ENCODE peak calls at places on chromosomes 7 and 10, in six cellular contexts. Q is lung; J is naive thymus-derived CD4-positive, alpha-beta T cell; X is WERI-Rb-1; U is pancreas; L is CD4-positive, alpha-beta T cell. R is an unnamed sample.

GRCh38 chr10:124990671-124991625 is 49.0 kb downstream of the ZRANB1 start:
- DNase-seq in Q (peak; percentile 23), J (no peak), X (no peak), U (no peak), L (no peak), R (no peak)

GRCh38 chr10:75599875-75600648 is 168.6 kb downstream of the LRMDA start:
- DNase-seq in Q (no peak), J (no peak), X (no peak), U (no peak), L (no peak), R (no peak)

GRCh38 chr10:110141185-110141584 is 66.2 kb upstream of the MXI1 start:
- DNase-seq in Q (no peak), J (no peak), X (no peak), U (no peak), L (no peak), R (no peak)

GRCh38 chr10:101075775-101076174 is 14.0 kb downstream of the KAZALD1 start:
- DNase-seq in Q (no peak), J (no peak), X (no peak), U (no peak), L (no peak), R (no peak)

GRCh38 chr7:131122394-131122793 is 205.3 kb upstream of the MKLN1 start:
- DNase-seq in Q (no peak), J (no peak), X (no peak), U (no peak), L (no peak), R (no peak)

GRCh38 chr7:22635349-22635748 is 91.7 kb upstream of the IL6 start:
- DNase-seq in Q (no peak), J (no peak), X (no peak), U (no peak), L (no peak), R (no peak)

GRCh38 chr7:130995252-130996081 is 261.5 kb upstream of the KLF14 start:
- DNase-seq in Q (no peak), J (no peak), X (no peak), U (peak; percentile 50), L (no peak), R (no peak)

GRCh38 chr10:85642421-85643170 is 724.0 kb downstream of the GRID1 start:
- DNase-seq in Q (no peak), J (no peak), X (no peak), U (no peak), L (no peak), R (peak; percentile 69)

GRCh38 chr10:114320249-114321116 is 81.4 kb downstream of the VWA2 start:
- DNase-seq in Q (no peak), J (no peak), X (no peak), U (no peak), L (no peak), R (peak; percentile 69)

GRCh38 chr10:104492349-104492940 is 138.8 kb downstream of the CFAP58 start:
- DNase-seq in Q (no peak), J (no peak), X (no peak), U (no peak), L (no peak), R (peak; percentile 30)

GRCh38 chr10:34507217-34507616 is 307.9 kb downstream of the PARD3 start:
- DNase-seq in Q (no peak), J (no peak), X (no peak), U (no peak), L (no peak), R (no peak)

GRCh38 chr7:157590526-157590925 is 253.7 kb downstream of the DNAJB6 start:
- DNase-seq in Q (no peak), J (no peak), X (no peak), U (no peak), L (no peak), R (no peak)

GRCh38 chr10:21572578-21572977 is 38.5 kb downstream of the MLLT10 start:
- DNase-seq in Q (no peak), J (no peak), X (no peak), U (no peak), L (no peak), R (peak; percentile 42)

GRCh38 chr7:96402913-96403312 is 81.0 kb upstream of the SLC25A13 start:
- DNase-seq in Q (no peak), J (no peak), X (no peak), U (no peak), L (no peak), R (no peak)

GRCh38 chr7:142461437-142461836 is 203.6 kb upstream of the PRSS58 start:
- DNase-seq in Q (no peak), J (no peak), X (no peak), U (no peak), L (no peak), R (peak; percentile 98)

GRCh38 chr10:1488970-1489548 is 248.3 kb downstream of the ADARB2 start:
- DNase-seq in Q (no peak), J (no peak), X (no peak), U (no peak), L (no peak), R (no peak)

GRCh38 chr10:116692225-116692624 is 50.1 kb downstream of the HSPA12A start:
- DNase-seq in Q (no peak), J (no peak), X (no peak), U (no peak), L (no peak), R (no peak)

GRCh38 chr10:79066460-79067240 is 2.1 kb upstream of the ZMIZ1 start:
- DNase-seq in Q (no peak), J (peak; percentile 15), X (peak; percentile 84), U (peak; percentile 26), L (no peak), R (no peak)

DNA sequence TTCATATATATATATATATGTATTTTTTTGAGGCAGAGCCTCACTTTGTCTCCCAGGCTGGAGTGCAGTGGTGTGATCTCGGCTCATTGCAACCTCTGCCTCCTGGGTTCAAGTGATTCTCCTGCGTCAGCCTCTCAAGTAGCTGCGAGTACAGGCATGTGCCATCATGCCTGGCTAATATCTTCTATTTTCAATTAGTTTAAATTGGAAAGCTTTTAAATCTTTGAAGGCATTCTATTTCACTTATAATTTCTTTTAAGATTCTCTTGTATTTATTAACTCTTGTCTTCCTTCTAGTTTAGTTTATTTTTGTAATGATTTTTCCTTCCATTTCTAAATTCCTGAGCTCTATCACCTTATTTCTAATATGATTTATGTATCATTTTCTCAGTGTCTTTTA is 71.2 kb downstream of the TPST1 start:
- DNase-seq in Q (no peak), J (no peak), X (no peak), U (no peak), L (no peak), R (no peak)
- H3K27ac ChIP-seq in Q (no peak overlapping the region), J (no peak overlapping the region), X (no peak overlapping the region), U (no peak overlapping the region), L (no peak overlapping the region), R (no peak overlapping the region)

DNA sequence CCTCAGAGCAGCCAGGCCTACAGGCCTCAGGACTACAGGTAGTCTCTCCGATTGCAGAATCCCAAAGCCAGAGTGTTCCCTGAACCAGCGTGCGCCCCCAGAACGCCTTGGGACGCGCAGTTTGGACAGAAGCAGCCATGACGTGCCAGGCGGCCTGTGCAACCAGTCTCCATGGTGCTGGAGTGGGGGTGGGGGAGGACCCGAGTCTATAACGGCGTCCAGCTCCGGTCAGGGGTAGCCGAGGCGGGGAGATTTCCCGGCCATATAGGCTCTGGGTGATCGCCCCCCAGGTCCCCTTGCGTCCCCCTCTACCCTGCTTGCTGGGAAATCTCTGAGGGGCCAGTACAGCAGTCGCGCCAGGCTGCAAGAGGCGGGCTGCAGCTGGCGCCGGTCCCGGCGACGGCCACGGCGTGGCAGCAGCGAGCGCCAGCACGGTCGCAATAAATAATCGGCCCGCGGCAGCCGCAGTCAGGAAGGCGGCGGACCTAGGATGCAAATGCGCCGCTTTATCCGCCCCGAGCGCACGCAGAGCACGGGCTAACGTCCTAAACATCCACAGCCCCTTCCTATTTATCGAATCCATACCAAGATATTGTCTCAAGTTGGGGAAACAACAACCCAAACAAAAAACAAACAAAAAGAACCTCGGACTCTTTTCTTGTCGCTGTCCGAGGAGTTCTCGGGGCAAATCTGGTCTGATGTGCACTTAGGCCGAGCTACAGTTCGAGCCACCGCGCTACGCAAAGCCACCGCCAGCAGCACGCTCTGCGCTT is 1.6 kb downstream of the HOXA3 start:
- DNase-seq in Q (peak; percentile 62), J (peak; percentile 62), X (peak; percentile 68), U (peak; percentile 36), L (peak; percentile 59), R (no peak)
- H3K27ac ChIP-seq in Q (no peak overlapping the region), J (no peak overlapping the region), X (peak overlapping the region; percentile 68), U (no peak overlapping the region), L (no peak overlapping the region), R (no peak overlapping the region)

DNA sequence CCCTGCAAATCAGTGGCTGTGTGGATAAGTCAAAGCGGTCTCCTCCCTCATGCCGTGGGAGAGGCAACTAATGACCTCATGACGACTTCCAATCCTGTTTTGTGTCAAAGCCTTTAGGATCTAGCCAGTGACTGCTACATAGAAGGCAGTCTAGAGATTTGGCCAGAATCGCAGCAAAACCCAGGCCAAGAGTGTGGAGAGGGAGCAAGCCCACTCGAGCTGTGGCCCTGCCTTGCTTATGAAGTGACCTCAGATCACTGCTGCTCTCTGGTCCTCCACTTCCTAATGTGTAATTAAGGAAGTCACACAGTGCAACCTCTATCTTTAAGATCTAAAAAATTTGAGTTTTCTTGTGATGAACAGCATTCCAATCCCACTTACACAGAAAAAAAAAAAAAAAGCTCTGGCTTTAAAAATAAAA is 296.7 kb upstream of the KLF6 start:
- DNase-seq in Q (no peak), J (no peak), X (no peak), U (peak; percentile 9), L (no peak), R (peak; percentile 64)
- H3K27ac ChIP-seq in Q (no peak overlapping the region), J (no peak overlapping the region), X (no peak overlapping the region), U (no peak overlapping the region), L (no peak overlapping the region), R (no peak overlapping the region)

DNA sequence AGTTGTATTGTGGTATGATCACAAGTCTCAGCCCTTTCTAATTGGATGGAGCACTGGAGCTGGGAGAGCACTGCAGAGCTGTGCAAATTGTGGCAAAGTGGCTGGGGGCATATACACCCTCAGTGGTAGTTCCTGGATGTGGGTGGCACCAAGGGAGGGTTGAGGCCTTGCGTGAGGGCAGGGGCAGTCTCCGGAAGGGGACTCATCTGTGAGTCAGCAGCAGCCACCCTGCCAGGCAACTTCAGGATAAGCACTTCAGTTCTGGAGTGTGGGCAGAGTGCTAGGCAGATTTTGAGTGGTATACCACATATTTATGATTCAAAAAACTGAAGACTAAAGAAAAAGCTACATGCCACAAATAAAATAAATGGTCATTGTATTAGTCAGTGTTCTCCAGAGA is 210.5 kb downstream of the ETV1 start:
- DNase-seq in Q (peak; percentile 44), J (no peak), X (no peak), U (no peak), L (no peak), R (peak; percentile 59)
- H3K27ac ChIP-seq in Q (no peak overlapping the region), J (no peak overlapping the region), X (no peak overlapping the region), U (no peak overlapping the region), L (no peak overlapping the region), R (no peak overlapping the region)

DNA sequence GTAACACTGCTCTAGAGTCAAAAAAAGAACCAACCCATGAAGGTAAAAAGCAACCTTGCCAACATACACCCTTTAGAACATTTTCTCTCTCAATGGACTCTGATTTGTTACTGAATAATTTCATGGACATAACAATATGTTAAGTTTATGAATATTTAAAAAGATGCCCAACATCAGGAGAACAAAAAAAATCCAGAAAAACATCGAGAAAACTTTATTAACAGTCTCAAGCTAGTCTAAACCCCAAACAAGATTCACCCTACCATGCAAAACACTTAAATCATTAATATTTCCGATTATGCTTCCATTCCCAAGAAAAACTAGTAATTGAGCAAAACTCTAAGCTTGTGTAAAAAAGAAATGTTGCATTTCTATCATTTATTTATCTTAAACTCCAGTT is 46.7 kb downstream of the OSBPL3 start:
- DNase-seq in Q (no peak), J (no peak), X (no peak), U (no peak), L (no peak), R (no peak)
- H3K27ac ChIP-seq in Q (no peak overlapping the region), J (no peak overlapping the region), X (no peak overlapping the region), U (no peak overlapping the region), L (no peak overlapping the region), R (no peak overlapping the region)

R was measured in astrocyte.